ENCODE peak calls at places on chromosomes 1 and 21, in five cellular contexts. N, E, D, M and B are unnamed samples.

GRCh38 chr1:228853637-228854036 is 118.4 kb downstream of the RHOU start:
- DNase-seq in E (no peak), M (no peak), D (no peak), N (no peak), B (no peak)

GRCh38 chr1:66176012-66176715 is 357.8 kb upstream of the SGIP1 start:
- DNase-seq in N (no peak), D (no peak), E (no peak), M (no peak), B (no peak)

GRCh38 chr21:32306021-32306780 is 7.5 kb downstream of the MRAP start:
- DNase-seq in D (no peak), E (no peak), N (no peak), M (no peak), B (no peak)

GRCh38 chr1:208142632-208143390 is 101.4 kb downstream of the PLXNA2 start:
- DNase-seq in E (no peak), D (no peak), M (no peak), N (no peak), B (no peak)

GRCh38 chr1:31937300-31938183 is 626 bp downstream of the PTP4A2 start:
- DNase-seq in D (peak), N (no peak), M (peak), E (peak), B (peak)

GRCh38 chr1:4796161-4796998 is 142.0 kb downstream of the AJAP1 start:
- DNase-seq in D (no peak), E (no peak), M (no peak), N (no peak), B (no peak)

GRCh38 chr1:60589916-60590315 is 492.4 kb upstream of the NFIA start:
- DNase-seq in E (no peak), M (no peak), N (no peak), D (no peak), B (no peak)

GRCh38 chr1:54566438-54567141 is 18.6 kb downstream of the ACOT11 start:
- DNase-seq in M (no peak), D (no peak), E (no peak), N (no peak), B (no peak)

GRCh38 chr1:108913105-108913948 is 36.5 kb downstream of the GPSM2 start:
- DNase-seq in M (no peak), E (no peak), D (no peak), N (no peak), B (no peak)

GRCh38 chr1:108916788-108917187 is 40.0 kb downstream of the GPSM2 start:
- DNase-seq in E (no peak), D (no peak), M (no peak), N (no peak), B (no peak)
- TF ChIP-seq CTCF in E (no peak), D (no peak), M (no peak), N (no peak), B (no peak)

DNA sequence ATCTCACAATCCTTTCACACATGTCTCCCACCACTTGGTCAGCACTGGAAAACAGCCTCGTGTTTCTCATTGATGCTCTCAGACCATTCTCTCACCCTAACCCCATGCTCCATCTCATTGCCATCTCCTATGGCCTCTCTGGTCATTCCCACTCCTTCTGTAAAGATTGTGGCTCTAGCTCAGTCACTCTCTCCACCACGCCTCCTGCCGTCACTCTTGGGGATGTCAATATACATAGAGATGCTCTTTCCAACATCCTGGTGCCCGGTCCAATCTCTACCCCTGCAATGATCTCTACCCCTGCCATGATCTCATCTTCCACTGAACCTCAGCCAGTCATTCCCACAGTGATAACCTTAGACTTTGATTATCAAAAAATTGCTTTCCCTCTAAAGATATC is 90.1 kb downstream of the NTPCR start:
- DNase-seq in N (no peak), E (no peak), D (no peak), M (no peak), B (no peak)
- TF ChIP-seq CTCF in N (no peak), E (no peak), D (no peak), M (no peak), B (no peak)

GRCh38 chr1:22731924-22732522 is 21.4 kb downstream of the EPHB2 start:
- DNase-seq in M (no peak), N (no peak), E (no peak), D (no peak), B (no peak)
- TF ChIP-seq CTCF in M (no peak), N (no peak), E (no peak), D (no peak), B (no peak)

DNA sequence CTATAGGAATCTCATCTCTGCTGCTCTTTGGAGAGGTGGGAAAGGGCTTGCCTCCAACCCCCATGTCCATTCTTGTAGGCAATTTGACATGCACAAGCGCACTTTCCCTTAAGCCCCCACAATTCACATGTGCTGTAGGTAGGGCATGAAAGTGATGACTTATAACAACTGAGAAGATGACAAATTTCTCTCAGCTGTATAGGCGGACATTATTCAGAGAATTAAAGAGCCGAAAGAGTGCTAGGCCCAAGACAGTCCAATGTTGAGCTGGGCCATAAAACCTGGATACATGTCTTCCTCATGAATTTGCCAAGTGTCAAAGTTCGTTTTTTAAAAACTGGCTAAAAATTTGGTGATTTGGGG is 106.3 kb upstream of the LYPLAL1 start:
- DNase-seq in N (no peak), M (no peak), E (no peak), D (no peak), B (no peak)
- TF ChIP-seq CTCF in N (no peak), M (no peak), E (peak), D (no peak), B (peak)

DNA sequence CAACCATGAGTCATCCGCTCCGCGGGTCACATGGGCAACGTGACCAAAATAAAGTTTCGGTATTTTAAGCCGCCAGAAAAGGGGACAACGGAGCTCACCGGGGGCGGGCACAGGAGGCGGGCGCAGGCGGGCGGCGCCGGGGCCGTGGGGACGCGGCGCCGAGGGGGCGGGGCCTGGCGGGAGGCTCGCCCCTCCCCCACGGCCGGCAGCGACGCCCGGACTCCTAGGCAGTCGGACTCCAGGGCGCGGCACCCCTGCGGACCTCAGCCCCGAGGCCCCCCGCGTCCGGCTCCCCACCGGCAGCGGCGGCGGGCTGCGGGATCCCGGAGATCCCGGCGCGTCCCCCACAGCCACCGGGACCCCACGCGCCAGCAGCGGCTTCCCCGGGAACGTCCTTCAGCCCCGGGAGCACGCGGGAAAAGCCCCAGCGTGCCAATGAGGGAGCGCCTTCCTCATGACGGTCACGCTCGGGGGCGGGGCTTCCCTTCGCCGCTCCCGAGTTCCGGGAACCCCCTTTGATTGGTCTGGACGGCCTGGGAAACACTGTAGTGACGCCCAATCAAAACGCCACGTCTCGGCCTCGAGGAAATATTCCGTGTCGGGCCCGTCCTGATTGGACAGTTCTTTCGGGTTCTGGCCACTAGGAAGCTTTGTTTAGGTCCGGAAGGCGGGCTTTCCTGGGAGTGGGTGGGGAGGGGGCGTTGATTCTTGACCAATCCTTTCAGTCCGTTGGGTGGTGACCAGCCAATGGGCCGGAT is 515 bp upstream of the CAMTA1 start:
- DNase-seq in N (peak), M (peak), D (peak), E (peak), B (peak)
- TF ChIP-seq CTCF in N (no peak), M (no peak), D (no peak), E (no peak), B (no peak)